ENCODE peak calls at places on chromosomes 16 and 17, in five cellular contexts. F is hepatocyte, V is GM23248, I is PC-3, M is HCT116. W is an unnamed sample. For H3K4me1, the result is how much of the 10 kb centered on the place peaks cover.

GRCh38 chr16:2090481-2090797 is 42.7 kb downstream of the TSC2 start:
- DNase-seq in M (no peak), V (no peak), I (no peak), F (no peak), W (no peak)

GRCh38 chr17:14134456-14134855 is 65.2 kb downstream of the COX10 start:
- DNase-seq in M (no peak), V (no peak), F (no peak), I (no peak), W (no peak)

GRCh38 chr16:87924937-87925670 is 11.2 kb downstream of the CA5A start:
- DNase-seq in V (no peak), M (no peak), I (peak), F (no peak), W (no peak)

GRCh38 chr16:86356804-86357203 is 153.5 kb upstream of the FOXF1 start:
- DNase-seq in I (no peak), F (no peak), V (no peak), M (no peak), W (no peak)

GRCh38 chr16:56841659-56842058 is 23.3 kb upstream of the SLC12A3 start:
- DNase-seq in V (no peak), M (no peak), F (no peak), I (no peak), W (no peak)

GRCh38 chr16:590165-590874 is 454 bp downstream of the RAB40C start:
- DNase-seq in M (no peak), I (peak), V (peak), F (peak), W (no peak)

GRCh38 chr17:76166168-76166567 is 25.1 kb upstream of the FOXJ1 start:
- DNase-seq in M (no peak), V (peak), F (no peak), I (no peak), W (no peak)

GRCh38 chr17:37160940-37161339 is 212.2 kb downstream of the AATF start:
- DNase-seq in I (peak), M (no peak), V (peak), F (peak), W (no peak)

GRCh38 chr17:66791337-66791736 is 43.6 kb upstream of the CACNG5 start:
- DNase-seq in M (no peak), V (no peak), F (no peak), I (no peak), W (no peak)

GRCh38 chr17:7239091-7240027 is at the start of gene PHF23:
- DNase-seq in I (peak), M (peak), V (peak), F (peak), W (peak)

GRCh38 chr16:49453001-49453400 is 79.4 kb downstream of the C16orf78 start:
- DNase-seq in M (no peak), V (no peak), F (no peak), I (no peak), W (no peak)

GRCh38 chr17:47948706-47949196 is 7.4 kb downstream of the PNPO start:
- DNase-seq in V (peak), F (peak), I (peak), M (no peak), W (no peak)

GRCh38 chr17:29086628-29087332 is 43.8 kb downstream of the PIPOX start:
- DNase-seq in F (no peak), M (no peak), V (no peak), I (no peak), W (no peak)

GRCh38 chr16:85436636-85437160 is 176.4 kb upstream of the GSE1 start:
- DNase-seq in V (peak), I (no peak), F (peak), M (no peak), W (no peak)

GRCh38 chr17:42340691-42341127 is 47.5 kb downstream of the STAT3 start:
- DNase-seq in I (no peak), V (peak), F (no peak), M (no peak), W (no peak)

GRCh38 chr17:44363613-44364159 is at the start of gene FAM171A2:
- DNase-seq in V (peak), F (peak), I (peak), M (no peak), W (peak)

GRCh38 chr16:57503366-57503765 is 17.1 kb upstream of the DOK4 start:
- DNase-seq in F (peak), V (no peak), M (no peak), I (no peak), W (no peak)

GRCh38 chr16:70703041-70703834 is 17.4 kb upstream of the MTSS2 start:
- DNase-seq in V (peak), I (no peak), M (no peak), F (peak), W (no peak)

GRCh38 chr17:77571562-77571981 is 386.9 kb upstream of the TNRC6C start:
- DNase-seq in V (peak), F (no peak), M (no peak), I (no peak), W (no peak)

DNA sequence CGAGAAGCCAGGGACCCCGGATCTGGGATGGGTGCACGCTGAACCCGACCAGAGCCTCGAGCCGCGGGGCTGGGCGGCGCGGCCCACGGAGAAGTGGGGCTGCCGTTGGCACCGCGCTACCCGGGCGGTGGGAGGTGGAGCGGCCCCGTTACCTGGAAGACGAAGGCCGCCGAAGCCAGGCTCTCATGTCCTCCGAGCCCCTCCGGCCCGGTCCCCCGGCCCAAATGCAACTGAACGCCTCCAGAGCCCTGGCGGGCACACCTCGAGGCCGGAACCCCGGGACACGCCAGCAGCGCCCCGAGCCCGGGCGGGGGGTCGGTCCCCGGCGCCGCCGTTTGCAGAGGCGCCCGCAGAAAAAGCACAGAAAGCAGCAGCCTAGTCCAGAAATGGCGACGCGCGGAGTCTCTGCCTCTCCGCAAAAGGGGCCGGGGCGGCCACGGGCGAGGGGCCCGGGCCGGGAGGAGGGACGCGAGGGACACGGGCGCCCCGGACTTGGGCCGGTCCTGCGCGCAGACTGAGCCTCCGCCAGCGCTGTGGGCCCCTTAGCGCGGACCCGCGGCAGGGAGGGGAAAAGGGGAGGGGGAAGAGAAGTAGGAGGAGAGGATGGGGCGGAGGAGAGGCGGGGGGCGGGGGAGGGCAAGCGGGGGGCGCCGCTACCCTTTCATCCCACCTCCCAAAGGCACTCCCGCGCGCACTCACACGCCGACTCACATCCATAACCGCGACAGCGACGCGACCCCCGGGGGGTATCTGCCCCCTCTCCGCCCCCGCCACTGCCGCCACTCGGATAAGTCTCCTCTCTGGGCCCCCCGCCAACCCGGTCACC is 1.4 kb downstream of the AXIN2 start:
- DNase-seq in M (no peak), F (peak), V (peak), I (no peak), W (peak)
- TF ChIP-seq EZH2phosphoT487 in M (no peak), F (no peak), V (no peak), I (peak), W (no peak)

GRCh38 chr17:40103742-40104095 is 3.3 kb upstream of the NR1D1 start:
- DNase-seq in V (no peak), M (no peak), I (no peak), F (no peak), W (no peak)
- H3K4me1 ChIP-seq in V (under half), M (under half), I (under half), F (half or more), W (under half)

GRCh38 chr17:28047806-28048205 is 5.3 kb downstream of the NLK start:
- DNase-seq in F (no peak), M (no peak), V (no peak), I (no peak), W (peak)
- H3K27ac ChIP-seq in F (no peak), M (no peak), V (no peak), I (no peak), W (peak)

DNA sequence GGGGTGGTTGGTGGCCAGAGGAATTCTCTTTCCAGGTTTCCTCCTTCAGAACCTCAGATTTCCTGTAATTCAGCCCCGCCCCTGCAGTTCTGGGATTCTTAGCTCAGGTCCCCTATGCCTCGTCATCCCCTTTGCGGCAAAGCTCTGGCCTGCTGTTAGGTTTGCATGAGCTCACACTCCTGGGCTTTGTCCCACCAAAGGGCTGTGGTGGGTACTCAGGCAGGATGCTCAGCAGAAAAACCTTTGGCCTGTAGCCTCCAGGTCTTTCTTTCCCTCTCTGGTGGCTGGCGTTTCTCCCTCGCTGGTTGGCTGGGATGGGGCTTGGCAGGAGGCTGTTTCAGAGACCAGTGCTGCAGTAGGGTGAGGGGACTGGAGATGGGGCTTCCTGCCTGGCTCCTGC is 9.6 kb upstream of the PLEKHG4 start:
- DNase-seq in F (no peak), M (no peak), I (no peak), V (peak), W (no peak)
- TF ChIP-seq EZH2phosphoT487 in F (no peak), M (no peak), I (no peak), V (no peak), W (no peak)

W was measured in OCI-LY7.